ENCODE peak calls at places on chromosome 2, in seven cellular contexts. W is RPMI8226, T is GM13976, Q is mucosa of gallbladder, J is head of caudate nucleus, N is tibial artery, Y is AG10803. H is an unnamed sample.

GRCh38 chr2:206733341-206733740 is 15.1 kb upstream of the DYTN start:
- DNase-seq in J (no peak), Q (no peak), N (no peak), Y (no peak), T (no peak), W (no peak), H (peak; percentile 77)

GRCh38 chr2:26915316-26915715 is 55.1 kb upstream of the MAPRE3 start:
- DNase-seq in T (no peak), N (no peak), J (no peak), Y (no peak), Q (no peak), W (no peak), H (no peak)

GRCh38 chr2:37641582-37642111 is 29.8 kb downstream of the CDC42EP3 start:
- DNase-seq in J (no peak), Y (peak; percentile 92), Q (no peak), W (no peak), T (no peak), N (no peak), H (no peak)

GRCh38 chr2:140893685-140894084 is 1237.1 kb downstream of the LRP1B start:
- DNase-seq in N (no peak), J (no peak), Y (peak; percentile 45), W (no peak), Q (no peak), T (no peak), H (peak; percentile 29)

GRCh38 chr2:31080361-31080760 is 57.9 kb downstream of the GALNT14 start:
- DNase-seq in Y (no peak), W (no peak), N (no peak), T (no peak), Q (no peak), J (no peak), H (no peak)

GRCh38 chr2:220961461-220961860 is 610.6 kb downstream of the EPHA4 start:
- DNase-seq in T (no peak), Q (no peak), N (no peak), Y (peak; percentile 1), J (no peak), W (no peak), H (no peak)

GRCh38 chr2:160140471-160140870 is 59.6 kb downstream of the ITGB6 start:
- DNase-seq in W (no peak), N (no peak), T (no peak), Q (no peak), Y (peak; percentile 28), J (no peak), H (no peak)

GRCh38 chr2:98867539-98868309 is 68.3 kb downstream of the CRACDL start:
- DNase-seq in T (no peak), J (no peak), Q (no peak), Y (peak; percentile 12), N (no peak), W (no peak), H (peak; percentile 51)

GRCh38 chr2:209008636-209009287 is 415.1 kb upstream of the MAP2 start:
- DNase-seq in Y (no peak), W (no peak), Q (no peak), J (no peak), T (no peak), N (no peak), H (no peak)

GRCh38 chr2:189287363-189287762 is 107.8 kb upstream of the COL5A2 start:
- DNase-seq in Y (no peak), N (no peak), J (no peak), T (no peak), Q (no peak), W (no peak), H (no peak)

GRCh38 chr2:33354981-33355380 is 121.5 kb upstream of the RASGRP3 start:
- DNase-seq in W (no peak), T (no peak), Q (no peak), Y (peak; percentile 90), N (no peak), J (no peak), H (peak; percentile 23)

GRCh38 chr2:2269426-2269825 is 61.6 kb downstream of the MYT1L start:
- DNase-seq in W (no peak), Q (no peak), T (no peak), Y (no peak), N (no peak), J (no peak), H (no peak)

GRCh38 chr2:38128653-38129052 is 52.7 kb upstream of the CYP1B1 start:
- DNase-seq in T (peak; percentile 50), N (no peak), Y (peak; percentile 62), J (peak; percentile 37), W (peak; percentile 64), Q (peak; percentile 58), H (peak; percentile 41)

GRCh38 chr2:174659069-174659900 is 61.7 kb upstream of the WIPF1 start:
- DNase-seq in N (no peak), J (no peak), Q (no peak), W (no peak), Y (no peak), T (no peak), H (no peak)

GRCh38 chr2:145961846-145962245 is 1441.9 kb upstream of the ZEB2 start:
- DNase-seq in Y (no peak), N (no peak), W (no peak), T (no peak), J (no peak), Q (no peak), H (no peak)

GRCh38 chr2:142112648-142113278 is 18.1 kb downstream of the LRP1B start:
- DNase-seq in Y (peak; percentile 64), J (peak; percentile 34), T (no peak), W (no peak), Q (no peak), N (no peak), H (no peak)

GRCh38 chr2:42142476-42143184 is 26.5 kb upstream of the EML4 start:
- DNase-seq in Y (no peak), T (no peak), J (peak; percentile 69), Q (no peak), N (no peak), W (no peak), H (no peak)

GRCh38 chr2:217902281-217903141 is 100.3 kb downstream of the TNS1 start:
- DNase-seq in T (no peak), N (peak; percentile 95), Q (peak; percentile 93), J (peak; percentile 54), W (no peak), Y (peak; percentile 52), H (peak; percentile 46)

GRCh38 chr2:102674836-102675235 is 55.5 kb downstream of the SLC9A2 start:
- DNase-seq in J (no peak), N (no peak), Q (no peak), T (no peak), Y (no peak), W (no peak), H (no peak)

GRCh38 chr2:27885656-27886055 is 4.5 kb downstream of the RBKS start:
- DNase-seq in T (no peak), J (no peak), Y (peak; percentile 57), W (no peak), N (no peak), Q (no peak), H (no peak)

GRCh38 chr2:181312515-181312927 is 144.7 kb upstream of the ITGA4 start:
- DNase-seq in Q (no peak), N (no peak), W (peak; percentile 63), T (peak; percentile 11), J (no peak), Y (no peak), H (no peak)

GRCh38 chr2:234932591-234933168 is 19.1 kb upstream of the SH3BP4 start:
- DNase-seq in T (no peak), J (no peak), N (no peak), Y (no peak), Q (peak; percentile 28), W (no peak), H (no peak)

GRCh38 chr2:200658278-200658864 is 72.6 kb downstream of the AOX1 start:
- DNase-seq in Y (no peak), N (no peak), Q (no peak), W (no peak), T (no peak), J (no peak), H (no peak)

GRCh38 chr2:186456941-186457340 is 29.1 kb upstream of the ZC3H15 start:
- DNase-seq in J (no peak), N (no peak), W (no peak), Q (no peak), Y (peak; percentile 87), T (no peak), H (no peak)

GRCh38 chr2:234981197-234982095 is 29.6 kb downstream of the SH3BP4 start:
- DNase-seq in T (no peak), N (peak; percentile 86), W (no peak), J (no peak), Y (peak; percentile 100), Q (peak; percentile 54), H (peak; percentile 95)

GRCh38 chr2:225274751-225275150 is 124.8 kb upstream of the NYAP2 start:
- DNase-seq in Y (peak; percentile 1), N (no peak), Q (peak; percentile 55), T (no peak), J (no peak), W (peak; percentile 87), H (no peak)

GRCh38 chr2:161990741-161991140 is 83.3 kb downstream of the DPP4 start:
- DNase-seq in Q (no peak), T (no peak), W (no peak), N (no peak), J (no peak), Y (peak; percentile 89), H (peak; percentile 75)

GRCh38 chr2:182207049-182207746 is 219.6 kb downstream of the PDE1A start:
- DNase-seq in Q (no peak), Y (no peak), J (no peak), T (no peak), N (no peak), W (no peak), H (no peak)

GRCh38 chr2:44016282-44016681 is 20.5 kb upstream of the LRPPRC start:
- DNase-seq in N (no peak), T (peak; percentile 33), Q (peak; percentile 43), J (no peak), Y (peak; percentile 37), W (peak; percentile 71), H (peak; percentile 69)

GRCh38 chr2:176500921-176501320 is 231.7 kb downstream of the MTX2 start:
- DNase-seq in W (no peak), Q (no peak), J (no peak), N (no peak), T (no peak), Y (peak; percentile 97), H (no peak)

GRCh38 chr2:201654611-201655384 is 11.5 kb upstream of the TMEM237 start:
- DNase-seq in W (no peak), N (no peak), Y (peak; percentile 93), Q (no peak), T (no peak), J (no peak), H (no peak)